ENCODE peak calls at places on chromosomes 11 and 22, in ten cellular contexts. W, V, F, C, D, X, Q, E, L and T are unnamed samples.

GRCh38 chr11:104944080-104944479 is 24.3 kb downstream of the CASP4 start:
- DNase-seq in Q (no peak), C (no peak), L (no peak), E (no peak), W (no peak), V (no peak), F (no peak), D (no peak), X (peak; percentile 18), T (no peak)

GRCh38 chr22:38083931-38084631 is at the start of gene SLC16A8:
- DNase-seq in Q (peak; percentile 83), C (no peak), L (no peak), F (no peak), E (no peak), D (no peak), V (no peak), X (no peak), W (no peak), T (no peak)

GRCh38 chr11:12222099-12222751 is 111.8 kb downstream of the MICAL2 start:
- DNase-seq in W (no peak), Q (no peak), D (peak; percentile 88), E (no peak), X (no peak), L (no peak), V (no peak), F (no peak), C (no peak), T (no peak)

GRCh38 chr11:67261942-67262681 is 4.2 kb upstream of the GRK2 start:
- DNase-seq in X (no peak), L (no peak), W (no peak), D (no peak), C (no peak), V (no peak), Q (no peak), E (no peak), F (no peak), T (no peak)

GRCh38 chr22:39348909-39349505 is 784 bp upstream of the SYNGR1 start:
- DNase-seq in W (no peak), V (no peak), Q (peak; percentile 25), X (no peak), C (no peak), D (no peak), E (peak; percentile 35), L (no peak), F (no peak), T (no peak)

GRCh38 chr11:26011474-26011873 is 320.5 kb upstream of the ANO3 start:
- DNase-seq in X (no peak), Q (no peak), L (no peak), E (no peak), C (no peak), V (no peak), D (no peak), F (no peak), W (no peak), T (no peak)

GRCh38 chr11:93031386-93031785 is 61.9 kb downstream of the MTNR1B start:
- DNase-seq in E (no peak), X (peak; percentile 82), C (no peak), Q (peak; percentile 19), D (no peak), W (no peak), F (peak; percentile 4), V (no peak), L (no peak), T (no peak)

GRCh38 chr11:75013051-75013450 is 24.3 kb downstream of the NEU3 start:
- DNase-seq in X (peak; percentile 45), E (no peak), Q (no peak), F (peak; percentile 85), C (peak; percentile 29), L (no peak), W (no peak), V (no peak), D (no peak), T (no peak)

GRCh38 chr11:17531818-17532131 is 12.4 kb downstream of the USH1C start:
- DNase-seq in C (no peak), Q (no peak), V (no peak), W (no peak), D (no peak), E (peak; percentile 80), F (no peak), X (peak; percentile 64), L (no peak), T (no peak)

GRCh38 chr22:29269230-29269604 is 1.1 kb downstream of the EWSR1 start:
- DNase-seq in X (no peak), V (no peak), D (no peak), W (no peak), C (no peak), L (no peak), Q (no peak), E (no peak), F (no peak), T (no peak)

GRCh38 chr11:134862168-134862567 is 450.1 kb upstream of the B3GAT1 start:
- DNase-seq in C (no peak), L (no peak), F (no peak), E (no peak), W (no peak), D (no peak), V (no peak), X (no peak), Q (no peak), T (no peak)

GRCh38 chr11:69104856-69105395 is 50.8 kb upstream of the SMIM38 start:
- DNase-seq in C (no peak), W (no peak), L (no peak), V (no peak), F (no peak), X (no peak), E (no peak), Q (no peak), D (no peak), T (no peak)
- H4K20me1 ChIP-seq in C (no peaks in the 10 kb centered on the region), W (peaks cover 2% of the 10 kb centered on the region), L (no peaks in the 10 kb centered on the region), V (no peaks in the 10 kb centered on the region), F (peaks cover 9% of the 10 kb centered on the region), X (peaks cover 7% of the 10 kb centered on the region), E (no peaks in the 10 kb centered on the region), Q (no peaks in the 10 kb centered on the region), D (no peaks in the 10 kb centered on the region), T (no peaks in the 10 kb centered on the region)

GRCh38 chr11:131865860-131866259 is 495.4 kb downstream of the NTM start:
- DNase-seq in Q (no peak), F (no peak), D (no peak), C (no peak), E (no peak), X (no peak), V (no peak), L (no peak), W (no peak), T (no peak)

GRCh38 chr11:131868769-131869482 is 498.5 kb downstream of the NTM start:
- DNase-seq in W (no peak), L (no peak), Q (no peak), V (no peak), D (no peak), X (peak; percentile 41), F (no peak), C (no peak), E (no peak), T (no peak)

GRCh38 chr11:131864205-131864604 is 493.8 kb downstream of the NTM start:
- DNase-seq in F (no peak), E (no peak), V (no peak), D (no peak), L (no peak), Q (peak; percentile 60), C (no peak), X (no peak), W (no peak), T (no peak)

GRCh38 chr11:131867457-131868257 is 497.2 kb downstream of the NTM start:
- DNase-seq in X (peak; percentile 89), Q (peak; percentile 84), V (no peak), C (peak; percentile 77), F (peak; percentile 1), W (peak; percentile 86), D (peak; percentile 88), L (no peak), E (peak; percentile 78), T (peak; percentile 34)

DNA sequence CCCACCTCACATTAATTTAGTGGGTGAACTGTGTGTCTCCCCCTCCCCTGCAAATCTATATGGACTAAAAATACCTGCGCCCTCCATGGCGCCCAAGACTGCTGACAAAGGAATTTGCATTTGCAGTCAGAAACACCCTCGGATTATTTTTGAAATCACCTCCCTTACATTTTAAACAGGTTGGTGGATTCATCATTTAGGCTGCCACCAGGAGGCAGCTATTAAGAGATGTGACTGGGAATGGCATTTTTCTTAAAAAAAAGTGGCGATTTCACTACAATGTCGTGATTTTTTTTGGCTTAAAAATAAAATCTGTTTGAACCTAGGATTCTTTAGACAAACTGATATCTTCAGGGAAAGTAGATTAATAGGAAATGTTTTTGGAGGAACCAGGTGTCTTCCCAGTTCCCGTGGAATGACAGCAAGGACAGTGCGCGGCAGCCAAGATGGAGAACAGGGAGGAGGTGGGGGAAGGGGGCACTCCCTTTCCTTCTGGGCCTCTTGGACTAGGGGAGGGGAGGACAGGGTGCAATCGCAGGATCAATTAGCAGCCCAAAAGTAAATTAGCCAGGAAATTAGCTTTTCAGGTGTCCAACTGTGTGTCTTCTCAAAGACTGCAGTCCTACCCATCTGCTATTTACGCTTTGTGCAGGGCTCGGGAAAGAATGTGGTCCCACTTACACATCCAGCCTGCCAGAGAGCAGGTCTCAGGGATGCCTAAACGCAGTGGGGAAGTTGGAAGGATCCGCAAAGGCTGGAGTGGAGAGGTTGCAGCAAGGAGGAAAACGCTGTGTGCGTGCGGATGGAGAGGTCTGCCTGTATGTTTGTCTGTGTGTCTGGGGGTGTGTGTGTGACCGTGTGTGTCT is 496.4 kb downstream of the NTM start:
- DNase-seq in Q (peak; percentile 61), X (no peak), D (no peak), E (no peak), F (no peak), C (no peak), V (no peak), W (no peak), L (no peak), T (no peak)
- TF ChIP-seq CTCF in Q (peak; percentile 38), X (peak; percentile 22), D (peak; percentile 7), E (no peak), F (no peak), C (peak; percentile 41), V (no peak), W (peak; percentile 14), L (no peak), T (no peak)

DNA sequence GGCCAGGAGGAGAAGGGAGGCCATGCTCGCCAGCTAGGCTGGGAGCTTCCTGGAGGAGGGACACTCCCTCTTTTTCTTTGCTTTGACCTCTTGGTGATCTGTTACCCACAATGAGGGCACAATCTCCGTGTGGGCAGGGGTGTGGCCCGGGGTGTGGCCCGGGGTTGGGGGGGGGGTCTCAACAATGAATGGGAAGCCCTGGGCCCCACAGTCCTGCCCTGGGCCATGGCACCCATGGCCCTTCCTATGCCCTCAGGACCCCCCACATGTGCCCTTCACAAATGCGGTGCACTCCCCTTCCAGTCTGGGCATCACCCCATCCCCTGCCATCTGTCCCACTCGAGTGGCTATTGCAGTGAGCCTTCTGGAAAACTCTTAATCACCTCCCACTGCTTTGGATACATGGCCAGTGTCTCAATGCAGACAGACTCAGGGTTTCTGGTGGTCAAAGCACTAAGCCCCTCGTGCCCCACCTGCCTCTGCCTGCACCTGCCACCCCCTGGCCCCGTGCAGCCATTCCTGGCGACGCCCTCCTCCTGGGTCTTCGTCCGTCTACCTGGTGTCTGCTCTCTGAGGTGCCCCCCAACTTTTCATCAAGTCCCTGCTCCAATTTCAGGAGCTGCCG is 611.3 kb downstream of the TBC1D22A start:
- DNase-seq in L (no peak), F (no peak), C (no peak), Q (no peak), E (no peak), D (no peak), X (no peak), W (no peak), V (no peak), T (no peak)
- H3K4me3 ChIP-seq in L (no peak overlapping the region), F (no peak overlapping the region), C (no peak overlapping the region), Q (no peak overlapping the region), E (no peak overlapping the region), D (no peak overlapping the region), X (no peak overlapping the region), W (no peak overlapping the region), V (no peak overlapping the region), T (no peak overlapping the region)

GRCh38 chr22:50699001-50699753 is 26.6 kb downstream of the SHANK3 start:
- DNase-seq in D (no peak), F (no peak), E (no peak), C (no peak), V (no peak), W (no peak), X (no peak), Q (no peak), L (no peak), T (no peak)
- H4K20me1 ChIP-seq in D (no peaks in the 10 kb centered on the region), F (no peaks in the 10 kb centered on the region), E (no peaks in the 10 kb centered on the region), C (no peaks in the 10 kb centered on the region), V (no peaks in the 10 kb centered on the region), W (peaks cover 21% of the 10 kb centered on the region), X (peaks cover 15% of the 10 kb centered on the region), Q (peaks cover 21% of the 10 kb centered on the region), L (no peaks in the 10 kb centered on the region), T (no peaks in the 10 kb centered on the region)